ENCODE peak calls at places on chromosomes 11 and 22, in five cellular contexts. W is brain microvascular endothelial cell, K is T-helper 1 cell, L is SW 1271, B is sciatic nerve. U is an unnamed sample.

GRCh38 chr11:13486926-13487660 is 8.7 kb downstream of the PTH start:
- DNase-seq in W (peak; percentile 13), K (peak; percentile 22), L (no peak), B (peak; percentile 60), U (no peak)

GRCh38 chr11:111983187-111983986 is 41.8 kb upstream of the DLAT start:
- DNase-seq in W (no peak), K (no peak), L (no peak), B (no peak), U (no peak)

GRCh38 chr22:43992331-43992821 is 31.7 kb upstream of the PARVB start:
- DNase-seq in W (peak; percentile 6), K (no peak), L (no peak), B (no peak), U (no peak)

GRCh38 chr22:35604671-35605457 is 12.3 kb downstream of the MB start:
- DNase-seq in W (peak; percentile 27), K (no peak), L (no peak), B (no peak), U (no peak)

GRCh38 chr11:72661486-72661885 is 12.7 kb downstream of the PDE2A start:
- DNase-seq in W (no peak), K (no peak), L (no peak), B (no peak), U (no peak)

GRCh38 chr11:1832989-1833365 is 1.8 kb upstream of the SYT8 start:
- DNase-seq in W (no peak), K (no peak), L (no peak), B (no peak), U (no peak)

GRCh38 chr11:11218287-11218986 is 134.6 kb downstream of the CSNK2A3 start:
- DNase-seq in W (no peak), K (no peak), L (no peak), B (no peak), U (no peak)

GRCh38 chr11:110522456-110522855 is 92.7 kb downstream of the FDX1 start:
- DNase-seq in W (no peak), K (no peak), L (no peak), B (no peak), U (no peak)

GRCh38 chr11:77107950-77108349 is 5.3 kb downstream of the OMP start:
- DNase-seq in W (peak; percentile 91), K (no peak), L (no peak), B (peak; percentile 80), U (no peak)

GRCh38 chr11:126526471-126526870 is 171.0 kb downstream of the ST3GAL4 start:
- DNase-seq in W (no peak), K (no peak), L (no peak), B (no peak), U (no peak)

U was measured in iPS DF 6.9.